ENCODE peak calls at places on chromosomes 6 and 20, in five cellular contexts. One of them, this sample, is unnamed.

GRCh38 chr6:146526192-146526591 is 17.4 kb upstream of the RAB32 start:
- DNase-seq in mammary epithelial cell: no peak
- DNase-seq in coronary artery: no peak
- DNase-seq in heart right ventricle: no peak
- DNase-seq in GM23338: no peak
- DNase-seq in this sample: no peak

GRCh38 chr6:122033564-122034181 is 365.8 kb upstream of the HSF2 start:
- DNase-seq in mammary epithelial cell: peak; percentile 47
- DNase-seq in GM23338: peak; percentile 88
- DNase-seq in coronary artery: no peak
- DNase-seq in heart right ventricle: no peak
- DNase-seq in this sample: no peak

GRCh38 chr6:85594197-85594930 is 706 bp upstream of the SNX14 start:
- DNase-seq in mammary epithelial cell: peak; percentile 52
- DNase-seq in heart right ventricle: no peak
- DNase-seq in coronary artery: no peak
- DNase-seq in GM23338: peak; percentile 43
- DNase-seq in this sample: no peak

GRCh38 chr20:41889871-41890224 is 271.7 kb upstream of the CHD6 start:
- DNase-seq in coronary artery: no peak
- DNase-seq in mammary epithelial cell: peak; percentile 37
- DNase-seq in GM23338: no peak
- DNase-seq in heart right ventricle: no peak
- DNase-seq in this sample: no peak

GRCh38 chr20:59770270-59770669 is 163.2 kb downstream of the SYCP2 start:
- DNase-seq in GM23338: peak; percentile 49
- DNase-seq in heart right ventricle: no peak
- DNase-seq in mammary epithelial cell: no peak
- DNase-seq in coronary artery: no peak
- DNase-seq in this sample: no peak

GRCh38 chr6:35046862-35047261 is 94.3 kb downstream of the TCP11 start:
- DNase-seq in heart right ventricle: no peak
- DNase-seq in mammary epithelial cell: peak; percentile 11
- DNase-seq in GM23338: no peak
- DNase-seq in coronary artery: no peak
- DNase-seq in this sample: no peak

GRCh38 chr6:85923013-85923430 is 280.3 kb upstream of the SYNCRIP start:
- DNase-seq in mammary epithelial cell: peak; percentile 60
- DNase-seq in coronary artery: no peak
- DNase-seq in heart right ventricle: no peak
- DNase-seq in GM23338: peak; percentile 87
- DNase-seq in this sample: no peak

GRCh38 chr6:116144590-116144989 is 18.7 kb upstream of the COL10A1 start:
- DNase-seq in GM23338: no peak
- DNase-seq in heart right ventricle: no peak
- DNase-seq in mammary epithelial cell: peak; percentile 71
- DNase-seq in coronary artery: no peak
- DNase-seq in this sample: no peak

GRCh38 chr6:46246081-46246480 is 75.3 kb upstream of the ENPP5 start:
- DNase-seq in heart right ventricle: no peak
- DNase-seq in coronary artery: no peak
- DNase-seq in GM23338: no peak
- DNase-seq in mammary epithelial cell: no peak
- DNase-seq in this sample: no peak

GRCh38 chr6:112912351-112913101 is 565.4 kb downstream of the RFPL4B start:
- DNase-seq in heart right ventricle: no peak
- DNase-seq in mammary epithelial cell: no peak
- DNase-seq in GM23338: peak; percentile 44
- DNase-seq in coronary artery: no peak
- DNase-seq in this sample: no peak

GRCh38 chr6:154821638-154822037 is 88.4 kb downstream of the SCAF8 start:
- DNase-seq in heart right ventricle: no peak
- DNase-seq in mammary epithelial cell: no peak
- DNase-seq in GM23338: no peak
- DNase-seq in coronary artery: no peak
- DNase-seq in this sample: no peak

GRCh38 chr6:55069132-55069781 is 105.1 kb upstream of the HCRTR2 start:
- DNase-seq in coronary artery: no peak
- DNase-seq in heart right ventricle: peak; percentile 11
- DNase-seq in GM23338: peak; percentile 75
- DNase-seq in mammary epithelial cell: peak; percentile 39
- DNase-seq in this sample: no peak

GRCh38 chr6:82570083-82570482 is 206.5 kb downstream of the TPBG start:
- DNase-seq in GM23338: no peak
- DNase-seq in coronary artery: no peak
- DNase-seq in mammary epithelial cell: no peak
- DNase-seq in heart right ventricle: no peak
- DNase-seq in this sample: no peak

GRCh38 chr6:141874930-141875602 is 257.7 kb upstream of the GJE1 start:
- DNase-seq in coronary artery: no peak
- DNase-seq in heart right ventricle: no peak
- DNase-seq in mammary epithelial cell: no peak
- DNase-seq in GM23338: no peak
- DNase-seq in this sample: no peak

GRCh38 chr6:149862901-149863595 is 1.1 kb downstream of the LRP11 start:
- DNase-seq in coronary artery: peak; percentile 89
- DNase-seq in mammary epithelial cell: peak; percentile 87
- DNase-seq in heart right ventricle: peak; percentile 71
- DNase-seq in GM23338: peak; percentile 71
- DNase-seq in this sample: peak; percentile 49

GRCh38 chr6:106026748-106027147 is 59.4 kb upstream of the PRDM1 start:
- DNase-seq in GM23338: no peak
- DNase-seq in heart right ventricle: no peak
- DNase-seq in coronary artery: no peak
- DNase-seq in mammary epithelial cell: peak; percentile 20
- DNase-seq in this sample: no peak

GRCh38 chr6:125198285-125199009 is 44.9 kb downstream of the TPD52L1 start:
- DNase-seq in GM23338: no peak
- DNase-seq in coronary artery: no peak
- DNase-seq in heart right ventricle: no peak
- DNase-seq in mammary epithelial cell: no peak
- DNase-seq in this sample: no peak

GRCh38 chr6:85069577-85069976 is 305.2 kb upstream of the TBX18 start:
- DNase-seq in coronary artery: no peak
- DNase-seq in GM23338: no peak
- DNase-seq in mammary epithelial cell: no peak
- DNase-seq in heart right ventricle: no peak
- DNase-seq in this sample: no peak

GRCh38 chr6:14320342-14320741 is 202.8 kb downstream of the CD83 start:
- DNase-seq in GM23338: no peak
- DNase-seq in mammary epithelial cell: no peak
- DNase-seq in heart right ventricle: no peak
- DNase-seq in coronary artery: no peak
- DNase-seq in this sample: no peak

GRCh38 chr20:25508083-25508770 is 77.1 kb downstream of the NINL start:
- DNase-seq in mammary epithelial cell: peak; percentile 28
- DNase-seq in heart right ventricle: no peak
- DNase-seq in GM23338: no peak
- DNase-seq in coronary artery: no peak
- DNase-seq in this sample: no peak

GRCh38 chr6:111731404-111732195 is 125.9 kb upstream of the TRAF3IP2 start:
- DNase-seq in heart right ventricle: no peak
- DNase-seq in mammary epithelial cell: no peak
- DNase-seq in coronary artery: no peak
- DNase-seq in GM23338: peak; percentile 68
- DNase-seq in this sample: no peak

GRCh38 chr6:16844183-16844582 is 82.9 kb upstream of the ATXN1 start:
- DNase-seq in GM23338: no peak
- DNase-seq in heart right ventricle: no peak
- DNase-seq in coronary artery: no peak
- DNase-seq in mammary epithelial cell: no peak
- DNase-seq in this sample: no peak

GRCh38 chr6:110048221-110048875 is 70.2 kb downstream of the GPR6 start:
- DNase-seq in heart right ventricle: no peak
- DNase-seq in GM23338: no peak
- DNase-seq in mammary epithelial cell: no peak
- DNase-seq in coronary artery: peak; percentile 46
- DNase-seq in this sample: no peak

GRCh38 chr6:110054664-110055386 is 76.7 kb downstream of the GPR6 start:
- DNase-seq in mammary epithelial cell: no peak
- DNase-seq in coronary artery: peak; percentile 64
- DNase-seq in GM23338: no peak
- DNase-seq in heart right ventricle: no peak
- DNase-seq in this sample: no peak

GRCh38 chr6:110049696-110050465 is 71.8 kb downstream of the GPR6 start:
- DNase-seq in coronary artery: peak; percentile 45
- DNase-seq in GM23338: no peak
- DNase-seq in heart right ventricle: no peak
- DNase-seq in mammary epithelial cell: no peak
- DNase-seq in this sample: no peak

GRCh38 chr6:110055387-110055735 is 77.2 kb downstream of the GPR6 start:
- DNase-seq in coronary artery: peak; percentile 28
- DNase-seq in GM23338: no peak
- DNase-seq in heart right ventricle: no peak
- DNase-seq in mammary epithelial cell: no peak
- DNase-seq in this sample: no peak

DNA sequence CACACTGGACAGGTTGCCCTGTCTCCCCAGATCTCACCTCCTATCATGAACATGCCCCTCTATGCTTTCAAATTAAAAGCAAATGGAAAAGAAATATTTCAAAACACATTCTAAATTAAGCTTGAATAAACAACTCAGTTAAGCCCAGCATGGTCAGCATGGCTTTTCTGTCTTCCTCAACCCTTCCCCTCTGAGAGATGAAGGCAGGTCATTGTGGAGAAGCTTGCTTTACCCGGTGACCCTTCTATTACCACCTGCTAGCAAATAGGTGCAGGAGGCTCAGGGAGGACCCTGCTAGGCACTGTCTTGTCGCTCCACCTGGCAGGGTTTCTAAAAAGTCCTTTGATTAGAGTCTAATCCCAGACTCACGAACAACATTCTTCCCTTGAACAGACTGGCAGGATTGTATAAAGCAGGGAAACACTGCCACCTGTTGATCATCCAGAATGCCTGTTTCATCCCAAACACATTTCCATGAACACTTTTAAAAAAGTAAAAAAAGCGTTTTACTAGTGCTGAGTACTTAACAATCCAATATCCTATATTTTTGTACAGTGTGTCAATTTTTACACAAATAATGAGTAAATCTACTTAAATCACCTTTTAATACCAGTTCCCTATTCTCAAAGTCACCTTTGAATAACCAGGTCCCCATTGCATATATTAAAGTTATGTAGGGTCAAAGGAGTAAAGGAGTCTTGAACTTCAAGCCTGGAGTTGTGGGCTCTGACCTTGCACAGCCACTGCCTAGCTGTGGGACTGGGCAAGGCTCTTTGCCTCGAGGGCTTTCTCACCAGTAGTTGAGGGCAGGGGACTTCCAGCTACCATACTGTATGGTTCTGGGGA is 75.5 kb downstream of the GPR6 start:
- DNase-seq in coronary artery: peak; percentile 55
- DNase-seq in mammary epithelial cell: peak; percentile 29
- DNase-seq in GM23338: peak; percentile 78
- DNase-seq in heart right ventricle: peak; percentile 25
- DNase-seq in this sample: no peak
- TF ChIP-seq CTCF in coronary artery: peak; percentile 45
- TF ChIP-seq CTCF in mammary epithelial cell: peak; percentile 77
- TF ChIP-seq CTCF in GM23338: peak; percentile 85
- TF ChIP-seq CTCF in heart right ventricle: peak; percentile 77
- TF ChIP-seq CTCF in this sample: peak; percentile 65

DNA sequence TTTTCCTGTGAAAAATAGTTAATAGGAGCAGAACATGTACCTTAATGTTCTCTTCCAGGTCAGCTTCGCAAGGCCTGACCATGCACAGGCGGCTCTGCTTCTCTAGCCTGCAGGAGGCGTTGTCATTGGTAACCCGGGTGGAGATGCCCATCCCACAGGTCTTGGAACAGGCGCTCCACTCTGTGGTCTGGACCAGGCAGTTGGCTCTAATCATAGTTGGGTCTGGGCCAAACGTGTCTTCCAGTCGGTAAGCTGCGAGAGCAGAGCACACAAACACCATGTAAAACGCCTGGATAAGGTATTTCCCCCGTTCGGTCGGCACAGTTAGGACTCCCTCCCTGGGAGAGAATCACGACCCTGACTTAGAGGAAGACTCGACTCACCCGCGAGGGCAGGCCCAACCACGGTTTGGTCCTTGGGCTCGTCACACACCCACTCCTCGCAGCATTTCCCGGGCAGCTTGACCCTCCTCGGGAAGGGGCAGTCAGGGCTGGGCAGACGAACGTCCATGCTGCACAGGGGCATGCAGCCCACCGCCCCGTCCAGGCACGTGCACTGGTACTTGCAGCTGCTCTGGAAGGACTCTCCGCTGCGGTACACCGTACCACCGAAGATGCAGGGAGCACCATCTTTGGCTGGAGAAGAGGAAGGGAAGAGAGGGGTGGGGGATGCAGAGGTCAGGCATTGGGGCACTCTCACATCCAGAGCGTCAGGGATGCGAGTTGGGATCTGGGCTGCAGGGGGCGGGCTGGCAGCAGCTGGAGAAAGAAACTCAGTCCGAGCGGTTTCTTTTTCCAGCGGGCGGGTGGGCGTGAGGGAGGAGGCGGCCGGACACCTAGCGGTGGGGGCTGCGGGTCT is 1.0 kb downstream of the CCN2 start:
- DNase-seq in coronary artery: peak; percentile 90
- DNase-seq in mammary epithelial cell: peak; percentile 85
- DNase-seq in GM23338: peak; percentile 75
- DNase-seq in heart right ventricle: peak; percentile 77
- DNase-seq in this sample: peak; percentile 82
- H3K27ac ChIP-seq in coronary artery: peak overlapping the region; percentile 92
- H3K27ac ChIP-seq in mammary epithelial cell: peak overlapping the region; percentile 27
- H3K27ac ChIP-seq in GM23338: no peak overlapping the region
- H3K27ac ChIP-seq in heart right ventricle: peak overlapping the region; percentile 91
- H3K27ac ChIP-seq in this sample: peak overlapping the region; percentile 99

DNA sequence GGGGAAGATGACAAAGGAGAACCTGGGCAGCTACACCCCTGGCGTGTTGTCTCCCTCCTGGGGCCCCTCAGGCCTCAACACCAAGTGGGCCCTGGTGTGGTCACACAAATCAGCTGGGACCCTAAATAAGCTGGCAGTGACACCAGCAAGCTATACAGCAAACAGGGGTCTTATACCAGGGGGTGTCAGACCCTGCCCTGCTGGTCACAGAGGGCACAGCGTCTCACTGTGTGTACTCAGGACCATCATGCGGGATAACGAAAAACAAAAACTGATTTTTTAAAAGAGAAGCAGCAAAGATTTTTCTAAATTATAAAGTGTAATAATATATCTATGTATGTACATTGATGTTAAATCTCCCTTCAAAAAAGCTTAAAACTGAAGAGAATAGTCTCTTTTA is 220.5 kb downstream of the KIF16B start:
- DNase-seq in GM23338: no peak
- DNase-seq in coronary artery: no peak
- DNase-seq in mammary epithelial cell: no peak
- DNase-seq in heart right ventricle: no peak
- DNase-seq in this sample: no peak
- TF ChIP-seq CTCF in GM23338: no peak
- TF ChIP-seq CTCF in coronary artery: no peak
- TF ChIP-seq CTCF in mammary epithelial cell: no peak
- TF ChIP-seq CTCF in heart right ventricle: no peak
- TF ChIP-seq CTCF in this sample: no peak

GRCh38 chr6:138486249-138487121 is 12.8 kb downstream of the NHSL1 start:
- DNase-seq in coronary artery: no peak
- DNase-seq in GM23338: peak; percentile 33
- DNase-seq in mammary epithelial cell: peak; percentile 79
- DNase-seq in heart right ventricle: no peak
- DNase-seq in this sample: no peak
- H3K27ac ChIP-seq in coronary artery: no peak overlapping the region
- H3K27ac ChIP-seq in GM23338: peak overlapping the region; percentile 84
- H3K27ac ChIP-seq in mammary epithelial cell: peak overlapping the region; percentile 59
- H3K27ac ChIP-seq in heart right ventricle: no peak overlapping the region
- H3K27ac ChIP-seq in this sample: no peak overlapping the region

GRCh38 chr20:50355593-50356521 is 154.3 kb upstream of the PTPN1 start:
- DNase-seq in coronary artery: no peak
- DNase-seq in mammary epithelial cell: no peak
- DNase-seq in heart right ventricle: no peak
- DNase-seq in GM23338: no peak
- DNase-seq in this sample: no peak
- TF ChIP-seq CTCF in coronary artery: no peak
- TF ChIP-seq CTCF in mammary epithelial cell: no peak
- TF ChIP-seq CTCF in heart right ventricle: no peak
- TF ChIP-seq CTCF in GM23338: no peak
- TF ChIP-seq CTCF in this sample: no peak